ENCODE peak calls at places on chromosomes 5 and 9, in four cellular contexts. G is Karpas-422, Z is right lobe of liver, V is right cardiac atrium. O is an unnamed sample.
A peak's percentile ranks its signal among the peaks of the same experiment; 100 is the strongest.

GRCh38 chr5:132176543-132176945 is 51.1 kb downstream of the P4HA2 start:
- DNase-seq in Z (no peak), G (peak; percentile 44), V (no peak), O (no peak)

GRCh38 chr5:58085800-58086199 is 374.1 kb downstream of the PLK2 start:
- DNase-seq in V (no peak), G (no peak), Z (no peak), O (no peak)

GRCh38 chr5:80623911-80624457 is 30.5 kb upstream of the MSH3 start:
- DNase-seq in Z (no peak), G (no peak), V (no peak), O (no peak)

GRCh38 chr9:113687680-113688371 is 188.3 kb upstream of the ZNF618 start:
- DNase-seq in Z (no peak), G (peak; percentile 25), V (no peak), O (no peak)

GRCh38 chr5:133713746-133714145 is 101.4 kb upstream of the FSTL4 start:
- DNase-seq in G (no peak), V (no peak), Z (no peak), O (no peak)

GRCh38 chr9:23621924-23622323 is 204.1 kb downstream of the ELAVL2 start:
- DNase-seq in Z (no peak), V (no peak), G (no peak), O (no peak)

GRCh38 chr5:65478336-65478735 is 3.4 kb downstream of the ADAMTS6 start:
- DNase-seq in G (no peak), V (no peak), Z (no peak), O (no peak)

GRCh38 chr5:148408092-148408491 is 24.3 kb downstream of the FBXO38 start:
- DNase-seq in Z (no peak), V (no peak), G (no peak), O (no peak)

GRCh38 chr9:22682536-22683392 is 236.1 kb downstream of the DMRTA1 start:
- DNase-seq in V (no peak), G (no peak), Z (no peak), O (no peak)

GRCh38 chr5:33332804-33333203 is 108.0 kb upstream of the TARS1 start:
- DNase-seq in Z (no peak), V (no peak), G (no peak), O (no peak)

GRCh38 chr5:33334829-33335228 is 105.9 kb upstream of the TARS1 start:
- DNase-seq in Z (no peak), G (no peak), V (no peak), O (no peak)

GRCh38 chr5:33328842-33329241 is 111.9 kb upstream of the TARS1 start:
- DNase-seq in V (no peak), G (no peak), Z (no peak), O (no peak)

GRCh38 chr5:33330992-33331391 is 109.8 kb upstream of the TARS1 start:
- DNase-seq in V (no peak), Z (no peak), G (no peak), O (no peak)

DNA sequence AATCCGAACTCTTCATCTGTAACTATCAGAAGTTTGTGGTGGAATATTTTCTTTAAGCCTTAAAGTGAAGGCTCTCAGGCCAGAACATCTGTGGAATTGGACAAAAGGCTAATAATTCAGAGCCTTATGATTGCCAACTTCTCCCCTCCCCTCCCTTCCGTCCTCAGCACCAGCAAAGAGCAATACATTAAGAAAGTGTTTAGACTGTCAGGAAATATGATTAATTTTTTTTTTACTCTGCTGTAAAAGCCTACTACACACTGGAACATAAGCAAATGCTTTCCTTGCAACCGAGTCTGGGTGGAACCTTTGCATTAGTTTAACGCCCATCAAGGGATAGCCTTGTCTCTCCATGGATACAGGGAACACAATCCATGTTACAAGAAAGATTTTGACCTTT is 110.3 kb upstream of the TARS1 start:
- DNase-seq in V (no peak), Z (no peak), G (no peak), O (no peak)
- H3K27ac ChIP-seq in V (no peak overlapping the region), Z (no peak overlapping the region), G (no peak overlapping the region), O (no peak overlapping the region)

DNA sequence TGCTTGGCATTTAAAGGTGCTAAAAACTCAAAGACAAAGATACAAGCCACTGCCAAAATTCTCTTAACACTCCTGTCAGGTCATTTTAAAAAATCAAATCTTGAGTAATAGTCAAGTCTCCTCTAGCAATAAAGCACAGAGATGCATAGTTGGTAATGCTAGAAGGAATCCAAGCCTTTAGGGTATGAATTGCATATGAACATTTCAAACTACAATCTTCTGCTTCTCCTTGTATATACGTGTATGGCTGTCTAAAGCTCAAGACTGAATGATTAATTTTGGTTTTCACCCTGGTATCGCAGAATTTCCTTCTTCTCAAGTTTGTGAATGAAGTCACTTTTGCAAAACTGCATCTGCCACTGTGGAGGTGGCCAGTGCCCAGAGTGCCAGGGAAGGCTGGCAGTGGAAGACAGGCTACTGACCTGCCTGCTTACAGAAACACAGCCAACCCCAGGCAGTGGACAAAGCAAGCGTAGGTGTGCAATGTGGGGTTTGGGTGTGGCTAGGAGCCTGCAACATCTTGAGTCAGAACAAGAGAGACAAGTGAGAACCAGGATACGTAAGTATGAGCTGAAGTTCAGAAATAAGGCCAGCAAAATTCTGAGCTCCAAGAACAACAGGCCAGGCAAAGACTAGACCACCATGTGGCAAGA is 22.8 kb downstream of the MYO10 start:
- DNase-seq in G (no peak), V (no peak), Z (no peak), O (no peak)
- H3K4me1 ChIP-seq in G (no peaks in the 10 kb centered on the region), V (no peaks in the 10 kb centered on the region), Z (no peaks in the 10 kb centered on the region), O (no peaks in the 10 kb centered on the region)

DNA sequence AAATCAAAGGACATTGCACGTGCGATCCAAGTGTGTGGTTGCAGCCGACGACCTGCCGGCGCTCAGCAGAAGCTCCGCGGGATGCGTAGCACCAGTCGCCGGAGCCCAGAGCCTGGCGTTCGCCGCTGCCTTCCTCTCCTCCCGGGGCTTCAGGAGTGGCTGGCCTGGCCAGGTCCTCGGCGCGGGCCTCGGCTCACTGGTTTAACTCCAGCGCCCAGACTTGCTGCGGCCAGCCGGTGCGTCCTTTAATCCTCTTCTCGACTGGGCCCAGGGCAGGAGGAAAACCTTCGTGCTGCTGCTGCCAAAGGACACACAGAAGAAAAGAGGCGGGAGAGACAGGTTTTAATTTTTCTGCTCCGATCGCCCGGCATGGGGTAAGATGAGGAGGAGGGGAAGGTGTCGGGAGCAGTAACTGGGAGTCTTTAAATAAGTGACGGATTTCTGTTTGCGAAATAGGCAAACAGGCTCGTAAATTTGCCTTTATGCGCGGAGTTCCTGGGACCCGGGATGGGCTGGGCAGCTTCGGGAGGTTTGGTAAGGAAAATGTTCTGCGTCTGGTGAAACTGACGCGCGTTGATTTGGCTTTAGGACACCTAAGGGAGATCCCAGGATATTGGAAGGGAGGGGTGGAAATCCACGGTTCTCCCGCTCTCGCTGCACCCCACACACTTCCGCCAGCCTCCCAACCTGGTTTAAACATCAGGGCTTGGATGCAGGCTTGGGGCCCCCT is 2.2 kb downstream of the HAND1 start:
- DNase-seq in V (no peak), G (no peak), Z (no peak), O (no peak)
- H3K27ac ChIP-seq in V (no peak overlapping the region), G (no peak overlapping the region), Z (no peak overlapping the region), O (no peak overlapping the region)

GRCh38 chr5:33854733-33855151 is 37.0 kb downstream of the ADAMTS12 start:
- DNase-seq in G (no peak), V (no peak), Z (no peak), O (no peak)

GRCh38 chr5:33852837-33853236 is 39.0 kb downstream of the ADAMTS12 start:
- DNase-seq in V (no peak), Z (no peak), G (no peak), O (no peak)

GRCh38 chr5:33857037-33857436 is 34.8 kb downstream of the ADAMTS12 start:
- DNase-seq in V (no peak), Z (no peak), G (no peak), O (no peak)

GRCh38 chr5:33852327-33852726 is 39.5 kb downstream of the ADAMTS12 start:
- DNase-seq in G (no peak), V (no peak), Z (no peak), O (no peak)

DNA sequence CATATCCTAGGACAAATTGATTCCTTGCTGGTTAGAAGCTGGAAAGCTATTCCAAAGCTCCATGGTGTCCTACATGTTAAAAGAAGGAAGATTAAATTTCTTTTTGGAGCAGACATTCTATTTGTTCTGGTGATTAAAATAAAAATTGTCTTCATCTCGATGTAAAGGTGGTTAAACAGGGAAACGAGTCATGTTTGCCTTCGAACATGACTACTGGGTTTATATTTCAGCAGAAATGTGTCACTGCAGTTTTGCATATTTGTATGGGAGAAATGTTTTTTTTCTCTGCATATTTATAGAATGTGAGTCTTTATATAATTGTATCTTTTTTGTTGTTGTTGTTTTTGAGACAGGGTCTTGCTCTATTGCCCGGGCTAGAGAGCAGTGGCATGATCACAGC is 36.4 kb downstream of the ADAMTS12 start:
- DNase-seq in G (no peak), V (no peak), Z (no peak), O (no peak)
- H3K4me1 ChIP-seq in G (no peaks in the 10 kb centered on the region), V (peaks cover 2% of the 10 kb centered on the region), Z (no peaks in the 10 kb centered on the region), O (peaks cover 6% of the 10 kb centered on the region)

GRCh38 chr9:13939129-13939528 is 374.8 kb downstream of the NFIB start:
- DNase-seq in Z (no peak), V (no peak), G (no peak), O (no peak)
- H3K27ac ChIP-seq in Z (no peak overlapping the region), V (peak overlapping the region; percentile 70), G (no peak overlapping the region), O (no peak overlapping the region)

DNA sequence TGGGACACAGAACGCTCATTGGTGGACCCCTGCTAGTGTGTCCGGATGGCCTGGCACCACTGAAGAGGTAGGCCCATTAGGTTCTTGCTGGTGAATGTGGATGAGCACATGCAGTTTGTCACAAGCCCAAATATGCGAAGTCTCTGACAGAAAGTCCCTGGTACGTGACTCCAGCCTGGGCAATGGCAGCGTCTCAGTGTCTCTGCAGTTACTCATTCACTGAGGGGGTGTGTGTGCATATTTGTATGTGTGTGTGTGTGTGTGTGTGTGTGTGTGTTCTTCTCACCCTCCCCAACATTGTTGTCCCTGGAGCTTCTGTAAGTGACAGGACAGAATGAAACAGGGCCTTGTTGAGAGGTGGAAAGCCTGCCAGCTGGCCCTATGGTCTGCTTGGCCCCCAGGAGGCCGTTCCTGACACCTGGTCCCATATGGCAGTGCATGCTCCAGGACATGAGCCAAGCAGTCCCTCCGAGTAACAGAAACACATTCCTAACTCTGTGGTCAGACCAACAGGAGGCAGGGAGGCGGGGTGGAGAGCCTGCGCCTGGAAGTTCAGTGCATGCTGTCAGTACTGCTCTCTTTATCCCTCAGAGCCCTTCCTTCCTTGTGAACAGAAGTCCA is 169.9 kb downstream of the SLC28A3 start:
- DNase-seq in G (no peak), V (peak; percentile 90), Z (no peak), O (peak; percentile 86)
- H3K4me1 ChIP-seq in G (no peaks in the 10 kb centered on the region), V (no peaks in the 10 kb centered on the region), Z (no peaks in the 10 kb centered on the region), O (no peaks in the 10 kb centered on the region)

DNA sequence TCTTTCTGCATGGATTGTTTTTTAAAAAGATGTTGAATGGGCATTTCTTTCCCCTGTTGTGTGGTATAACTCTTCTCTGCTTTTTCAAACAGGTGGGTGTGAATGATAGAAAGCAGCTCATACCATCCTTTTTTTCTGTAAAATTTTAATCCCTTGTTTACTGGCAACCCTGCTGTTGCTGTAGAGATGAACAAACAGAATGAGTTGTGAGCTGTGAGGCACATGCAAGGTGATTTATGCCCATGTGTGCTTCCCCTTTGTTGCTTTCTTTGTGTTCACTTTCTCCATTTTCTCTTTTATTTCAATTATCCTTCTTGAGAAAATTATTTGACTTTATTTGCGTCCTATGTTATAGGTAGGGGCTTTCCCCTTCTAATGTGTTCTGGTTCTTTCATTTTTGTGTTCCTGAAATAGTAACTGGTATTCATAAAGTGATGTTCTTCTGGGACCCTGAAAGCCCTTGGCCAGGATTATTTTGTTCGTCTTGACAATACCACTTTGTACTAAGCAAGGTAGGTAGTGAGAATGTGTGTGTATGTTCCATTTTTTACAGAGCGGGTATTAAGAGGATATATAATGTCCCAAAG is 79.9 kb downstream of the AOPEP start:
- DNase-seq in Z (no peak), V (no peak), G (no peak), O (no peak)
- H3K27ac ChIP-seq in Z (no peak overlapping the region), V (no peak overlapping the region), G (peak overlapping the region; percentile 38), O (peak overlapping the region; percentile 99)

O was measured in aorta.